ENCODE peak calls at places on chromosomes 5 and 9, in ten cellular contexts. One of them, this sample, is unnamed.

GRCh38 chr5:59786271-59786805 is 107.2 kb downstream of the PDE4D start:
- DNase-seq in HEK293T: no peak
- DNase-seq in skeletal muscle cell: peak; percentile 81
- DNase-seq in neural progenitor cell: no peak
- DNase-seq in mucosa of descending colon: no peak
- DNase-seq in posterior cingulate gyrus: no peak
- DNase-seq in stimulated activated CD8-positive, alpha-beta memory T cell treated with anti-CD3 and anti-CD28 coated beads, Interleukin-15, amount 100 ng/mL, for 24 hours: no peak
- DNase-seq in amniotic stem cell: peak; percentile 48
- DNase-seq in activated CD4-positive, alpha-beta T cell treated with anti-CD3 and anti-CD28 coated beads for 48 hours: no peak
- DNase-seq in anterior cingulate cortex: no peak
- DNase-seq in this sample: no peak

GRCh38 chr9:8852301-8852864 is 1052.8 kb upstream of the DMAC1 start:
- DNase-seq in HEK293T: no peak
- DNase-seq in neural progenitor cell: no peak
- DNase-seq in anterior cingulate cortex: no peak
- DNase-seq in posterior cingulate gyrus: no peak
- DNase-seq in skeletal muscle cell: no peak
- DNase-seq in activated CD4-positive, alpha-beta T cell treated with anti-CD3 and anti-CD28 coated beads for 48 hours: no peak
- DNase-seq in stimulated activated CD8-positive, alpha-beta memory T cell treated with anti-CD3 and anti-CD28 coated beads, Interleukin-15, amount 100 ng/mL, for 24 hours: no peak
- DNase-seq in amniotic stem cell: no peak
- DNase-seq in mucosa of descending colon: no peak
- DNase-seq in this sample: no peak

GRCh38 chr9:130715270-130716077 is 21.9 kb downstream of the EXOSC2 start:
- DNase-seq in neural progenitor cell: no peak
- DNase-seq in mucosa of descending colon: no peak
- DNase-seq in anterior cingulate cortex: no peak
- DNase-seq in HEK293T: no peak
- DNase-seq in stimulated activated CD8-positive, alpha-beta memory T cell treated with anti-CD3 and anti-CD28 coated beads, Interleukin-15, amount 100 ng/mL, for 24 hours: no peak
- DNase-seq in amniotic stem cell: no peak
- DNase-seq in posterior cingulate gyrus: no peak
- DNase-seq in activated CD4-positive, alpha-beta T cell treated with anti-CD3 and anti-CD28 coated beads for 48 hours: no peak
- DNase-seq in skeletal muscle cell: no peak
- DNase-seq in this sample: no peak

GRCh38 chr9:1096155-1096964 is 46.2 kb downstream of the DMRT2 start:
- DNase-seq in skeletal muscle cell: no peak
- DNase-seq in activated CD4-positive, alpha-beta T cell treated with anti-CD3 and anti-CD28 coated beads for 48 hours: no peak
- DNase-seq in posterior cingulate gyrus: no peak
- DNase-seq in mucosa of descending colon: no peak
- DNase-seq in HEK293T: no peak
- DNase-seq in stimulated activated CD8-positive, alpha-beta memory T cell treated with anti-CD3 and anti-CD28 coated beads, Interleukin-15, amount 100 ng/mL, for 24 hours: no peak
- DNase-seq in amniotic stem cell: no peak
- DNase-seq in neural progenitor cell: no peak
- DNase-seq in anterior cingulate cortex: no peak
- DNase-seq in this sample: no peak

GRCh38 chr9:109551651-109552050 is 53.5 kb upstream of the PTPN3 start:
- DNase-seq in activated CD4-positive, alpha-beta T cell treated with anti-CD3 and anti-CD28 coated beads for 48 hours: no peak
- DNase-seq in HEK293T: no peak
- DNase-seq in amniotic stem cell: no peak
- DNase-seq in neural progenitor cell: no peak
- DNase-seq in anterior cingulate cortex: no peak
- DNase-seq in stimulated activated CD8-positive, alpha-beta memory T cell treated with anti-CD3 and anti-CD28 coated beads, Interleukin-15, amount 100 ng/mL, for 24 hours: no peak
- DNase-seq in posterior cingulate gyrus: no peak
- DNase-seq in skeletal muscle cell: no peak
- DNase-seq in mucosa of descending colon: no peak
- DNase-seq in this sample: no peak

GRCh38 chr5:170917113-170917512 is 55.3 kb downstream of the RANBP17 start:
- DNase-seq in posterior cingulate gyrus: no peak
- DNase-seq in HEK293T: no peak
- DNase-seq in amniotic stem cell: no peak
- DNase-seq in activated CD4-positive, alpha-beta T cell treated with anti-CD3 and anti-CD28 coated beads for 48 hours: no peak
- DNase-seq in anterior cingulate cortex: no peak
- DNase-seq in stimulated activated CD8-positive, alpha-beta memory T cell treated with anti-CD3 and anti-CD28 coated beads, Interleukin-15, amount 100 ng/mL, for 24 hours: no peak
- DNase-seq in mucosa of descending colon: no peak
- DNase-seq in skeletal muscle cell: no peak
- DNase-seq in neural progenitor cell: no peak
- DNase-seq in this sample: no peak

GRCh38 chr5:72452515-72453259 is 54.5 kb downstream of the ZNF366 start:
- DNase-seq in posterior cingulate gyrus: no peak
- DNase-seq in activated CD4-positive, alpha-beta T cell treated with anti-CD3 and anti-CD28 coated beads for 48 hours: no peak
- DNase-seq in amniotic stem cell: no peak
- DNase-seq in stimulated activated CD8-positive, alpha-beta memory T cell treated with anti-CD3 and anti-CD28 coated beads, Interleukin-15, amount 100 ng/mL, for 24 hours: no peak
- DNase-seq in skeletal muscle cell: peak; percentile 78
- DNase-seq in HEK293T: no peak
- DNase-seq in neural progenitor cell: no peak
- DNase-seq in anterior cingulate cortex: no peak
- DNase-seq in mucosa of descending colon: no peak
- DNase-seq in this sample: peak; percentile 33

GRCh38 chr5:180644825-180645608 is 4.4 kb downstream of the FLT4 start:
- DNase-seq in anterior cingulate cortex: no peak
- DNase-seq in amniotic stem cell: no peak
- DNase-seq in neural progenitor cell: no peak
- DNase-seq in posterior cingulate gyrus: no peak
- DNase-seq in mucosa of descending colon: no peak
- DNase-seq in activated CD4-positive, alpha-beta T cell treated with anti-CD3 and anti-CD28 coated beads for 48 hours: no peak
- DNase-seq in stimulated activated CD8-positive, alpha-beta memory T cell treated with anti-CD3 and anti-CD28 coated beads, Interleukin-15, amount 100 ng/mL, for 24 hours: no peak
- DNase-seq in HEK293T: no peak
- DNase-seq in skeletal muscle cell: no peak
- DNase-seq in this sample: no peak

GRCh38 chr5:151947924-151948323 is 23.3 kb upstream of the GLRA1 start:
- DNase-seq in HEK293T: no peak
- DNase-seq in stimulated activated CD8-positive, alpha-beta memory T cell treated with anti-CD3 and anti-CD28 coated beads, Interleukin-15, amount 100 ng/mL, for 24 hours: no peak
- DNase-seq in skeletal muscle cell: no peak
- DNase-seq in posterior cingulate gyrus: no peak
- DNase-seq in mucosa of descending colon: no peak
- DNase-seq in amniotic stem cell: no peak
- DNase-seq in neural progenitor cell: no peak
- DNase-seq in anterior cingulate cortex: no peak
- DNase-seq in activated CD4-positive, alpha-beta T cell treated with anti-CD3 and anti-CD28 coated beads for 48 hours: no peak
- DNase-seq in this sample: no peak

GRCh38 chr9:130090915-130091314 is 37.2 kb downstream of the GPR107 start:
- DNase-seq in amniotic stem cell: no peak
- DNase-seq in mucosa of descending colon: no peak
- DNase-seq in skeletal muscle cell: no peak
- DNase-seq in anterior cingulate cortex: no peak
- DNase-seq in activated CD4-positive, alpha-beta T cell treated with anti-CD3 and anti-CD28 coated beads for 48 hours: no peak
- DNase-seq in neural progenitor cell: no peak
- DNase-seq in posterior cingulate gyrus: no peak
- DNase-seq in stimulated activated CD8-positive, alpha-beta memory T cell treated with anti-CD3 and anti-CD28 coated beads, Interleukin-15, amount 100 ng/mL, for 24 hours: no peak
- DNase-seq in HEK293T: no peak
- DNase-seq in this sample: no peak

GRCh38 chr9:121324316-121324715 is 45.7 kb downstream of the STOM start:
- DNase-seq in mucosa of descending colon: no peak
- DNase-seq in skeletal muscle cell: no peak
- DNase-seq in neural progenitor cell: no peak
- DNase-seq in stimulated activated CD8-positive, alpha-beta memory T cell treated with anti-CD3 and anti-CD28 coated beads, Interleukin-15, amount 100 ng/mL, for 24 hours: no peak
- DNase-seq in activated CD4-positive, alpha-beta T cell treated with anti-CD3 and anti-CD28 coated beads for 48 hours: no peak
- DNase-seq in anterior cingulate cortex: no peak
- DNase-seq in amniotic stem cell: no peak
- DNase-seq in HEK293T: no peak
- DNase-seq in posterior cingulate gyrus: no peak
- DNase-seq in this sample: no peak